ENCODE peak calls at places on chromosome 17, in four cellular contexts. W is IMR-90, M is H9, E is H1. R is an unnamed sample.

GRCh38 chr17:2542456-2542855 is 30.8 kb upstream of the METTL16 start:
- DNase-seq in W (no peak), M (no peak), E (no peak), R (no peak)

GRCh38 chr17:7132511-7133094 is 18.0 kb upstream of the ASGR2 start:
- DNase-seq in W (no peak), M (peak), E (peak), R (peak)

GRCh38 chr17:47739150-47739549 is 6.1 kb downstream of the TBX21 start:
- DNase-seq in W (no peak), M (peak), E (no peak), R (no peak)

GRCh38 chr17:45783593-45784292 is 377 bp upstream of the CRHR1 start:
- DNase-seq in W (no peak), M (peak), E (no peak), R (peak)

GRCh38 chr17:7634384-7634783 is 4.4 kb downstream of the SHBG start:
- DNase-seq in W (peak), M (peak), E (peak), R (peak)

GRCh38 chr17:55072910-55073309 is 104.3 kb downstream of the STXBP4 start:
- DNase-seq in W (peak), M (no peak), E (no peak), R (no peak)

GRCh38 chr17:42388381-42389134 is at the start of gene STAT3:
- DNase-seq in W (peak), M (peak), E (peak), R (peak)

GRCh38 chr17:7560172-7561027 is 1.3 kb upstream of the SENP3 start:
- DNase-seq in W (peak), M (peak), E (peak), R (peak)

GRCh38 chr17:48486557-48486956 is 44.3 kb downstream of the HOXB1 start:
- DNase-seq in W (peak), M (no peak), E (no peak), R (peak)

GRCh38 chr17:38575781-38576180 is 30.0 kb downstream of the SRCIN1 start:
- DNase-seq in W (no peak), M (no peak), E (no peak), R (no peak)

GRCh38 chr17:80959330-80960036 is 32.2 kb upstream of the CHMP6 start:
- DNase-seq in W (peak), M (no peak), E (no peak), R (no peak)

GRCh38 chr17:76076765-76077581 is 2.0 kb upstream of the ZACN start:
- DNase-seq in W (peak), M (peak), E (peak), R (no peak)

GRCh38 chr17:79852748-79853147 is 13.5 kb upstream of the CBX4 start:
- DNase-seq in W (peak), M (no peak), E (no peak), R (no peak)

GRCh38 chr17:38617967-38618760 is 12.4 kb upstream of the SRCIN1 start:
- DNase-seq in W (no peak), M (peak), E (no peak), R (no peak)

GRCh38 chr17:27463235-27463677 is 7.0 kb downstream of the KSR1 start:
- DNase-seq in W (no peak), M (no peak), E (no peak), R (no peak)

GRCh38 chr17:32275060-32276042 is 9.7 kb downstream of the RHBDL3 start:
- DNase-seq in W (peak), M (peak), E (peak), R (peak)

GRCh38 chr17:28957277-28957991 is 6.1 kb upstream of the PHF12 start:
- DNase-seq in W (no peak), M (no peak), E (no peak), R (no peak)

GRCh38 chr17:81966343-81967243 is 5.6 kb upstream of the NOTUM start:
- DNase-seq in W (peak), M (peak), E (peak), R (peak)

GRCh38 chr17:81967533-81968395 is 6.8 kb upstream of the NOTUM start:
- DNase-seq in W (peak), M (peak), E (peak), R (peak)

GRCh38 chr17:81968396-81968745 is 7.4 kb upstream of the NOTUM start:
- DNase-seq in W (no peak), M (no peak), E (no peak), R (no peak)

GRCh38 chr17:81967244-81967532 is 6.2 kb upstream of the NOTUM start:
- DNase-seq in W (no peak), M (no peak), E (peak), R (no peak)

DNA sequence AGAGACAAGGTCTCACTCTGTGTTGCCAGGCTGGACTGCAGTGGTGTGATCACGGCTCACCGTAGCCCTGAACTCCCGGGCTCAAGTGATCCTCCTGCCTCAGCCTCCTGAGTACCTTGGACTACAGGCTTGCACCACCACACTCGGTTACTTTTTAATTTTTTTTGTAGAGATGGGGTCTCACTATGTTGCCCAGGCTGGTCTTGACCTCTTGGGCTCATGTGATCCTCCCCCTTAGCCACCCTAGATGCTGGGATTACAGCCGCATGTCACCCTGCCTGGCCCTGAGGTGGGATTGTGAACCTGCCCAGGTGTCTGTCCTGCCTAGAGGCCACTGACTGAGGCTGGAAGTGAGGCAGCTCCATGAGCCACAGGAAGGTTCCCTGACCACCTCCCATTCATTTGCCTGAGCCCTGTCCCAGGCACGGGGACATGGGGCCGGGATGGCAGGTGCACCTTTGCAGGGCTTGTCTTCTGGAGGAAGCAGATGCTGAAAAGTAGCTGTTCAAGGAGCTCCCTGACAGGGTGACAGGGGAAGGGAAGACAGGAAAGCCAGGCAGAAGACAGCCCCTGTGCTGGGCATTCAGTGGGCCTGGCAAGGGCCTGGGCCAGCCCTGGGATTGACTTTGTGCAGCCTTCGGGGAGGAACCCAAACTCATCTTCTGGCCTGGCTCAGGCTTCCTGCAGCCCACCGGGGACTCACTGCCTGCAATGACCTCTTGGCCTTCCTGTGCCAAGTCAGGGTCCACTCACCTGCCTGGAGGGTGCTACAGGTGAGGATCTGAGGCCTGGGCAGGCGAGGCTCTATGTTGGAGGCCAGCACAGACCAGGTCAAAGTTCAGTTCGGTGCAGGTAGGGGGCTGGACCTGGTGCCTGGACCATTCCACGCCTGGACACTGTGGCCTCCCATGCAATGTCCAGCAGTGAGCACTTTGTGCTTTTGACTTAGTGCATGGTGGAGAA is 8.1 kb upstream of the NOTUM start:
- DNase-seq in W (no peak), M (no peak), E (no peak), R (no peak)
- H2AK5ac ChIP-seq in W (no peak), M (no peak), E (no peak), R (peak)

GRCh38 chr17:64507418-64507766 is 615 bp downstream of the CEP95 start:
- DNase-seq in W (peak), M (peak), E (no peak), R (peak)

GRCh38 chr17:64506201-64506575 is at the start of gene DDX5:
- DNase-seq in W (peak), M (peak), E (peak), R (no peak)

GRCh38 chr17:64506576-64507417 is at the start of gene CEP95:
- DNase-seq in W (peak), M (no peak), E (peak), R (peak)

GRCh38 chr17:64509179-64509578 is 2.4 kb downstream of the CEP95 start:
- DNase-seq in W (no peak), M (no peak), E (no peak), R (no peak)

GRCh38 chr17:64508683-64509082 is 1.9 kb downstream of the CEP95 start:
- DNase-seq in W (no peak), M (no peak), E (no peak), R (no peak)
- H4K5ac ChIP-seq in W (no peak), M (no peak), E (no peak), R (no peak)

GRCh38 chr17:73358668-73359067 is 46.9 kb upstream of the CDC42EP4 start:
- DNase-seq in W (no peak), M (no peak), E (no peak), R (no peak)

GRCh38 chr17:73357981-73358380 is 46.2 kb upstream of the CDC42EP4 start:
- DNase-seq in W (no peak), M (no peak), E (no peak), R (no peak)

GRCh38 chr17:73359255-73359816 is 47.5 kb upstream of the CDC42EP4 start:
- DNase-seq in W (no peak), M (no peak), E (no peak), R (no peak)

GRCh38 chr17:73360961-73361761 is 49.4 kb upstream of the CDC42EP4 start:
- DNase-seq in W (no peak), M (peak), E (peak), R (peak)

GRCh38 chr17:73359987-73360410 is 48.2 kb upstream of the CDC42EP4 start:
- DNase-seq in W (no peak), M (peak), E (peak), R (peak)
- H2AK5ac ChIP-seq in W (no peak), M (no peak), E (peak), R (peak)

DNA sequence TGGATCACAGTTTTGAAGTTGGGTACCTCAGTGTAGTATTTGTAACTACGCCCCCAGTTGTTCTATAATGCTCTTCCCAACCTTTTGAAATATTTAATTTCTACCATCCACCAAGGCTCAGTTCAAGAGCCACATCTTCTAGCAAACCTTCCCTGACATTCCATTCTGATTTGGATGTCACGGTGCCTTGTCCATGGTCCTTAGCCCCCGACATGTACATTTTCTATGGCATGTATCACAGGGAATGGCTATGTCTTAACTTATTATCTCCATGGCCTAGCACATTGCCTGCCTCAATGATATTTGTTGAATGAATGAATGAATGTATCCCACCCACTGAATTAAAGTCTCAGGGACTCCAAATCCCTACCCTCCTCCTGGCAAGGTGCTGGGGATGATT is 6.4 kb upstream of the KRT28 start:
- DNase-seq in W (no peak), M (no peak), E (no peak), R (no peak)
- H4K5ac ChIP-seq in W (no peak), M (no peak), E (no peak), R (no peak)

GRCh38 chr17:9350083-9350482 is 225.5 kb downstream of the STX8 start:
- DNase-seq in W (peak), M (no peak), E (no peak), R (no peak)

GRCh38 chr17:9342225-9342624 is 233.4 kb downstream of the STX8 start:
- DNase-seq in W (no peak), M (peak), E (no peak), R (peak)

GRCh38 chr17:9343513-9343912 is 232.1 kb downstream of the STX8 start:
- DNase-seq in W (peak), M (peak), E (no peak), R (peak)

GRCh38 chr17:9346296-9346926 is 229.2 kb downstream of the STX8 start:
- DNase-seq in W (peak), M (no peak), E (no peak), R (no peak)
- H2AK5ac ChIP-seq in W (no peak), M (no peak), E (no peak), R (no peak)

DNA sequence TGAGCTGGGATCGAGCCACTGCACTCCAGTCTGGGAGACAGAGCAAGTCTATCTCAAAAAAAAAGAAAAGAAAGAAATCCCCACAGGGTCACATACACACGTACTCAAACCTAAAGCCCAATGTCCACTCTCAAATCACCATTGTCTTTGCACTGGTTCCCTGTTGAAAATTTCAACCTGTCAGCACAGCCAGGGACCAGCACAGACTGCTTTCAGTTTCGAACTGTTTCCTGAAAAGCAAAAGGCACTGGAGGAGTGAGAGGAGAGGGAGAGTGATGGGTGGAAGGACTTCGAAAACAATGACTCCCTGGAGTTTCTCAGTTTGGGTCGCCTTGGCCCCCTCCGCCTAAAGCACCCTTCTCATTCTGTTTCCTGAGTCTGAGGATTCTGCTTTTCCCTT is 9.0 kb upstream of the CD300C start:
- DNase-seq in W (no peak), M (no peak), E (no peak), R (no peak)
- H4K5ac ChIP-seq in W (no peak), M (no peak), E (no peak), R (no peak)

GRCh38 chr17:82458885-82459424 is 414 bp downstream of the NARF start:
- DNase-seq in W (peak), M (no peak), E (no peak), R (peak)
- H2AK5ac ChIP-seq in W (peak), M (no peak), E (no peak), R (no peak)

GRCh38 chr17:3751836-3752235 is 28.1 kb downstream of the HASPIN start:
- DNase-seq in W (no peak), M (no peak), E (no peak), R (no peak)

GRCh38 chr17:3747805-3748204 is 24.1 kb downstream of the HASPIN start:
- DNase-seq in W (no peak), M (no peak), E (no peak), R (no peak)

GRCh38 chr17:3748576-3748975 is 24.9 kb downstream of the HASPIN start:
- DNase-seq in W (no peak), M (no peak), E (no peak), R (no peak)

GRCh38 chr17:3750296-3750695 is 26.6 kb downstream of the HASPIN start:
- DNase-seq in W (no peak), M (no peak), E (no peak), R (no peak)

DNA sequence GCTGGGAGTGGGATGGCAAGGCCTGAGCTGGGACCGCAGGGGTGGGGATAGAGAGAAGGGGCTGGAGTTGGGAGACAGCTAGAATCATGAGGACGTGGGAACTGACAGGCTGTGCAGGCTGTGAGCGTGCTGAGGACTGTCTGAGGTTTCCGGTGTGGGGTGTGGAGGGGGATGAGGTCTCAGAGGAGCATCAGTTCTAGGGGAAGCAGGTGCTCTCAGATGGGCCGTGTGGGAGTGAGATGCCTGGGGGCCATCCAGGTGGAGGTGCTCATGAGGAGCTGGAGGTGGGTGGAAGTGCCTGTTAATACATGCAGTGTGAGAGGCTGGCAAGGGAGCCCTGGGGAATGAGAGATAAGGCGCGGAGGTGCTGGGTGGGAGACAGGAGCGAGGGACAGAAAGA is 27.2 kb downstream of the HASPIN start:
- DNase-seq in W (no peak), M (no peak), E (no peak), R (no peak)
- H4K5ac ChIP-seq in W (no peak), M (no peak), E (no peak), R (no peak)